ENCODE peak calls at places on chromosomes 6 and 20, in five cellular contexts. S is pancreas, E is BJ, Q is Peyer's patch, B is heart left ventricle. I is an unnamed sample.

GRCh38 chr6:142886431-142887170 is 58.4 kb downstream of the HIVEP2 start:
- DNase-seq in S (no peak), E (no peak), Q (no peak), B (no peak), I (no peak)

GRCh38 chr6:102841055-102841454 is 1447.5 kb downstream of the GRIK2 start:
- DNase-seq in S (no peak), E (no peak), Q (no peak), B (no peak), I (no peak)

GRCh38 chr6:99333068-99333467 is 16.4 kb downstream of the FAXC start:
- DNase-seq in S (no peak), E (no peak), Q (no peak), B (no peak), I (no peak)

GRCh38 chr6:166360243-166361079 is 18.1 kb upstream of the SFT2D1 start:
- DNase-seq in S (no peak), E (no peak), Q (no peak), B (no peak), I (no peak)

GRCh38 chr6:27158316-27158643 is 89.2 kb upstream of the PRSS16 start:
- DNase-seq in S (no peak), E (no peak), Q (no peak), B (no peak), I (no peak)

GRCh38 chr20:63858393-63859165 is 2.7 kb upstream of the ABHD16B start:
- DNase-seq in S (no peak), E (no peak), Q (no peak), B (peak; percentile 82), I (no peak)

GRCh38 chr20:56409521-56409920 is 2.5 kb upstream of the CASS4 start:
- DNase-seq in S (no peak), E (no peak), Q (no peak), B (no peak), I (no peak)

GRCh38 chr6:162468326-162468725 is 259.2 kb downstream of the PRKN start:
- DNase-seq in S (no peak), E (peak; percentile 0), Q (no peak), B (no peak), I (no peak)

GRCh38 chr6:28683945-28684538 is 158.4 kb downstream of the GPX5 start:
- DNase-seq in S (no peak), E (no peak), Q (no peak), B (no peak), I (no peak)

GRCh38 chr6:62429781-62430180 is 143.8 kb upstream of the KHDRBS2 start:
- DNase-seq in S (no peak), E (no peak), Q (no peak), B (no peak), I (no peak)

GRCh38 chr6:167093922-167094432 is 28.9 kb upstream of the CCR6 start:
- DNase-seq in S (no peak), E (no peak), Q (peak; percentile 92), B (no peak), I (no peak)

GRCh38 chr20:59680148-59680650 is 75.9 kb downstream of the PHACTR3 start:
- DNase-seq in S (no peak), E (no peak), Q (no peak), B (no peak), I (no peak)

GRCh38 chr6:50087231-50087954 is 37.7 kb upstream of the DEFB112 start:
- DNase-seq in S (no peak), E (peak; percentile 30), Q (no peak), B (no peak), I (peak; percentile 45)

GRCh38 chr20:34992751-34993417 is 37.2 kb downstream of the MYH7B start:
- DNase-seq in S (no peak), E (no peak), Q (no peak), B (peak; percentile 60), I (no peak)

GRCh38 chr6:4023240-4023639 is 55.7 kb downstream of the FAM217A start:
- DNase-seq in S (no peak), E (no peak), Q (no peak), B (no peak), I (no peak)

GRCh38 chr6:16512585-16513109 is 248.6 kb downstream of the ATXN1 start:
- DNase-seq in S (no peak), E (no peak), Q (no peak), B (no peak), I (no peak)

GRCh38 chr6:134097114-134097707 is 44.8 kb upstream of the SLC2A12 start:
- DNase-seq in S (peak; percentile 28), E (no peak), Q (peak; percentile 79), B (no peak), I (no peak)

GRCh38 chr6:15299430-15300131 is 53.7 kb downstream of the JARID2 start:
- DNase-seq in S (no peak), E (no peak), Q (peak; percentile 85), B (peak; percentile 71), I (no peak)

GRCh38 chr20:47926731-47927130 is 141.4 kb upstream of the SULF2 start:
- DNase-seq in S (no peak), E (no peak), Q (no peak), B (no peak), I (no peak)

GRCh38 chr6:135235716-135236115 is 54.6 kb downstream of the MYB start:
- DNase-seq in S (no peak), E (no peak), Q (no peak), B (no peak), I (no peak)

GRCh38 chr6:135236319-135236718 is 55.2 kb downstream of the MYB start:
- DNase-seq in S (no peak), E (no peak), Q (no peak), B (no peak), I (no peak)

GRCh38 chr6:135236732-135237131 is 55.6 kb downstream of the MYB start:
- DNase-seq in S (no peak), E (no peak), Q (no peak), B (no peak), I (no peak)

GRCh38 chr6:135233676-135234491 is 52.8 kb downstream of the MYB start:
- DNase-seq in S (no peak), E (no peak), Q (no peak), B (no peak), I (no peak)

DNA sequence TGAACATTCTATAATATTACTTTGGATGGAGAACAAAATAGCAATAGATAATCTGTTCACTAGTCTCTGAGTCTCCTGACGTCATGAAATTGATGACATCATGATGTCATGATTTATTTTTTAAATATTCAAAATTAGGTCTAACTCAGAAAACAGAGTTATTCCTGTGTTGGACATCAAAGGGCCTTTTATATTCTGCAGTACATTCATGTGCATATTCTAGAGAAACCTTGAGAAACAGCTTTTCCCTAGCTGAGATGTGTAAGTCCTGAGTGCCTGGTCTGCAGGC is 53.3 kb downstream of the MYB start:
- DNase-seq in S (no peak), E (no peak), Q (no peak), B (no peak), I (no peak)
- H3K4me3 ChIP-seq in S (no peak overlapping the region), E (no peak overlapping the region), Q (no peak overlapping the region), B (no peak overlapping the region), I (no peak overlapping the region)

GRCh38 chr20:21125849-21126840 is at the start of gene KIZ:
- DNase-seq in S (peak; percentile 96), E (peak; percentile 59), Q (peak; percentile 98), B (peak; percentile 99), I (no peak)

GRCh38 chr20:21133917-21134622 is 8.2 kb downstream of the KIZ start:
- DNase-seq in S (no peak), E (no peak), Q (no peak), B (no peak), I (no peak)

GRCh38 chr20:21133404-21133803 is 7.5 kb downstream of the KIZ start:
- DNase-seq in S (no peak), E (no peak), Q (no peak), B (no peak), I (no peak)

GRCh38 chr20:21127201-21127981 is 1.5 kb downstream of the KIZ start:
- DNase-seq in S (no peak), E (no peak), Q (no peak), B (no peak), I (no peak)

DNA sequence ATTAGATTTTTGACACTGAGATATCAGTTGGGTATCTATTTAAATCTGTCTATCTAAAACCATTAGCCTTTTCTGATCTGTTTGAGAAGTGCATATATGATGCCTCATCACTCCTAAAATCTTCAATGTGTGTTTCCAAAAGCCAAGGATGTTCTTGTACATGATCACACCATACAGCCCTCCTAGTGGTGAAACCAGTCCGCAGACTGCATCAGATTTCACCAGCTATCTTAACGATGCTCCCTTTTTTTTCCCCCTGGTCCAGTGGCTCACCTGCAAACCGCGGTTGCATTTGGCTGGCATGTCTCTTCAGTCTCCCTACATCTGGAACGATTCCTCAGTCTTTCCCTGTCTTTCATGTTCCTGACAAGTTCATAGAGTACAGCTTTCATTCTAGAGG is 4.0 kb downstream of the KIZ start:
- DNase-seq in S (no peak), E (no peak), Q (no peak), B (no peak), I (no peak)
- TF ChIP-seq CTCF in S (no peak), E (peak; percentile 5), Q (no peak), B (no peak), I (no peak)

DNA sequence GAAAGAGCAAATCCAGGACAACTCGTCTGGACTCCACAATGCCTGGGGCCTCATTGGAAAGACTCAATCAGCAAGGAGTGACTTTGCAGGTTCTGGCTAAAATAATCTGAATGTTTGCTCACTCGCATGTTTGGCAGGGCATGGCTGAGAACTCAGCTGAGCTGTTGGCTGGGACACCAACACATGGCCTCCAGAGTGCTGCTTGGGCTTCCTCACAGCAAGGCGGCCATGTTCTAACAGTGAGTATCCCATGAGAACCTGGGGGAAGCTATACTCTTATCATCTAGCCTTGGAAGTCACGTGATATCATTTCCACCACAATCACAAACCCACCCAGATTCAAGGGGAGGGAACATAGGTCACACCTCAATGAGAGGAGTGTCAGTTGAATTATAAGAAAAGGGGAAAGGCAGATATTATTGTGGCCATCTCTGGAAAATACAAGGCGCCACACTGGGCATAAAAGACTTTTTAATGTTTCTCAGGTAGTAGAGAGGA is 23.1 kb upstream of the SHLD1 start:
- DNase-seq in S (no peak), E (no peak), Q (no peak), B (no peak), I (no peak)
- H3K4me3 ChIP-seq in S (no peak overlapping the region), E (no peak overlapping the region), Q (no peak overlapping the region), B (no peak overlapping the region), I (no peak overlapping the region)

GRCh38 chr6:131054392-131055250 is 8.4 kb downstream of the EPB41L2 start:
- DNase-seq in S (no peak), E (no peak), Q (no peak), B (no peak), I (no peak)
- TF ChIP-seq CTCF in S (no peak), E (no peak), Q (no peak), B (no peak), I (no peak)

GRCh38 chr6:104613416-104614001 is 246.2 kb downstream of the HACE1 start:
- DNase-seq in S (no peak), E (no peak), Q (no peak), B (no peak), I (no peak)
- H3K4me3 ChIP-seq in S (no peak overlapping the region), E (no peak overlapping the region), Q (no peak overlapping the region), B (no peak overlapping the region), I (no peak overlapping the region)

GRCh38 chr6:43927525-43928210 is 157.7 kb downstream of the VEGFA start:
- DNase-seq in S (no peak), E (no peak), Q (peak; percentile 63), B (no peak), I (no peak)
- TF ChIP-seq CTCF in S (no peak), E (no peak), Q (no peak), B (no peak), I (no peak)

DNA sequence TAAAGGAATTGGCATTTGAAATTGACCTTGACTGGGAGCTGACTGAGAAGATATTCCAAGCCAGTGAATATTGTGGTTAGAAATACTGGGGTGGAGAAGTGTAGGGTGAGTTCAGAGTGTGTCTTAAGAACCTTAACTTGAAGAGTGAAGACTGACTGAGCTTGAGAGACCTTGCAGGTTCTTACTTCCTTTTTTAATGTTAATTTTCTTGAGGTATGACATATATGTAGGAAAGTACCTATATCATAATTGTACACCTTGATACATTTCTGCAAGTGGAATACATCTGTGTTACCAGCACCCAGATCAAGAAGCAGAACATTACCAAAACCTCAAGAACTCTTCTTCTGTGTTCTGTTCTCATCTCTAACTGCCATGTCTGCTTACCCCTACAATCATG is 11.0 kb downstream of the DHX35 start:
- DNase-seq in S (no peak), E (no peak), Q (no peak), B (no peak), I (no peak)
- H3K4me3 ChIP-seq in S (no peak overlapping the region), E (no peak overlapping the region), Q (no peak overlapping the region), B (no peak overlapping the region), I (no peak overlapping the region)